ENCODE peak calls at places on chromosomes 11 and 22, in nine cellular contexts. T, B, I, Y, S, J, R, C and F are unnamed samples.

GRCh38 chr11:104645276-104646018 is 252.8 kb downstream of the CASP12 start:
- DNase-seq in B (no peak), I (no peak), T (no peak), R (no peak), J (no peak), C (no peak), S (no peak), Y (no peak), F (no peak)

GRCh38 chr22:22988150-22988549 is 82.2 kb upstream of the GNAZ start:
- DNase-seq in S (no peak), T (no peak), Y (no peak), J (no peak), C (no peak), B (no peak), R (no peak), I (no peak), F (no peak)

GRCh38 chr11:62057069-62057468 is 66.7 kb upstream of the INCENP start:
- DNase-seq in R (no peak), J (no peak), S (no peak), C (no peak), B (no peak), T (no peak), Y (no peak), I (no peak), F (no peak)

GRCh38 chr11:126082251-126083109 is 19.8 kb upstream of the CDON start:
- DNase-seq in J (no peak), I (no peak), R (no peak), T (no peak), S (no peak), C (no peak), Y (no peak), B (peak), F (no peak)

GRCh38 chr11:73402834-73403185 is 26.6 kb downstream of the RELT start:
- DNase-seq in B (peak), C (no peak), J (peak), T (no peak), Y (no peak), S (no peak), R (no peak), I (no peak), F (peak)

GRCh38 chr22:32103648-32104326 is 55.3 kb downstream of the C22orf42 start:
- DNase-seq in Y (no peak), I (peak), C (no peak), S (no peak), T (peak), J (no peak), B (no peak), R (no peak), F (peak)

GRCh38 chr11:3346587-3346986 is 32.4 kb downstream of the ZNF195 start:
- DNase-seq in J (no peak), C (no peak), Y (no peak), I (no peak), T (no peak), R (no peak), B (no peak), S (no peak), F (no peak)

GRCh38 chr11:2924381-2924780 is 4.8 kb downstream of the PHLDA2 start:
- DNase-seq in S (no peak), J (no peak), T (no peak), Y (no peak), I (no peak), C (no peak), R (no peak), B (no peak), F (no peak)

GRCh38 chr11:17077240-17077519 is 287 bp downstream of the RPS13 start:
- DNase-seq in J (no peak), S (no peak), R (no peak), I (no peak), C (no peak), T (no peak), Y (peak), B (no peak), F (no peak)

GRCh38 chr22:20107471-20107901 is 8.4 kb upstream of the RANBP1 start:
- DNase-seq in S (no peak), R (no peak), C (no peak), T (no peak), Y (no peak), I (no peak), B (no peak), J (no peak), F (no peak)